ENCODE peak calls at places on chromosomes 2 and 18, in six cellular contexts. A is mesendoderm, G is H9, C is IMR-90, V is mesenchymal stem cell, O is H1. F is an unnamed sample.

GRCh38 chr2:232502901-232503791 is 15.5 kb upstream of the ECEL1 start:
- DNase-seq in C (peak; percentile 45), G (peak; percentile 69), A (peak; percentile 46), O (peak; percentile 84), V (peak; percentile 37), F (peak; percentile 64)

GRCh38 chr2:37788602-37789209 is 117.3 kb upstream of the CDC42EP3 start:
- DNase-seq in A (no peak), V (no peak), O (no peak), G (no peak), C (no peak), F (no peak)

GRCh38 chr2:42959148-42959992 is 167.0 kb upstream of the HAAO start:
- DNase-seq in V (no peak), C (peak; percentile 61), A (no peak), G (no peak), O (no peak), F (no peak)

GRCh38 chr2:72940786-72941185 is 23.5 kb downstream of the EMX1 start:
- DNase-seq in G (no peak), C (peak; percentile 81), V (peak; percentile 36), O (no peak), A (peak; percentile 78), F (no peak)

GRCh38 chr2:228768818-228769217 is 502.3 kb downstream of the PID1 start:
- DNase-seq in C (peak; percentile 64), O (no peak), V (peak; percentile 68), A (no peak), G (no peak), F (no peak)

GRCh38 chr18:69795785-69796184 is 151.9 kb downstream of the CD226 start:
- DNase-seq in A (peak; percentile 15), O (no peak), C (peak; percentile 62), V (peak; percentile 3), G (no peak), F (peak; percentile 12)

GRCh38 chr2:8882094-8882493 is 44.7 kb upstream of the KIDINS220 start:
- DNase-seq in C (peak; percentile 26), V (peak; percentile 17), O (peak; percentile 79), A (peak; percentile 87), G (peak; percentile 83), F (peak; percentile 12)

GRCh38 chr18:78632111-78632541 is 347.5 kb upstream of the SALL3 start:
- DNase-seq in V (no peak), C (peak; percentile 0), O (no peak), G (peak; percentile 36), A (no peak), F (no peak)

GRCh38 chr2:160270571-160271113 is 70.6 kb upstream of the ITGB6 start:
- DNase-seq in C (no peak), A (peak; percentile 78), O (peak; percentile 47), V (no peak), G (peak; percentile 43), F (no peak)

GRCh38 chr2:177983183-177983788 is 89.3 kb downstream of the PDE11A start:
- DNase-seq in C (peak; percentile 71), G (peak; percentile 38), O (no peak), V (peak; percentile 74), A (peak; percentile 69), F (peak; percentile 35)

GRCh38 chr18:13260114-13260926 is 41.8 kb downstream of the LDLRAD4 start:
- DNase-seq in A (no peak), G (no peak), V (no peak), O (no peak), C (no peak), F (no peak)

GRCh38 chr18:37435150-37435872 is 130.3 kb downstream of the CELF4 start:
- DNase-seq in A (no peak), C (no peak), V (no peak), O (no peak), G (no peak), F (no peak)

GRCh38 chr2:174939046-174939445 is 66.1 kb downstream of the CHN1 start:
- DNase-seq in V (peak; percentile 64), G (no peak), C (peak; percentile 79), A (no peak), O (no peak), F (no peak)

GRCh38 chr2:127891806-127892205 is 6.0 kb upstream of the AMMECR1L start:
- DNase-seq in A (peak; percentile 30), C (no peak), G (peak; percentile 34), O (no peak), V (no peak), F (no peak)

GRCh38 chr18:36454848-36455458 is 157.4 kb downstream of the FHOD3 start:
- DNase-seq in C (no peak), V (no peak), O (no peak), A (no peak), G (no peak), F (no peak)

GRCh38 chr2:54728669-54729120 is 5.2 kb downstream of the EML6 start:
- DNase-seq in C (peak; percentile 88), V (peak; percentile 62), G (no peak), A (no peak), O (no peak), F (no peak)

GRCh38 chr18:58538604-58539386 is 90.1 kb downstream of the ALPK2 start:
- DNase-seq in G (no peak), A (peak; percentile 43), V (peak; percentile 26), C (peak; percentile 29), O (no peak), F (no peak)

GRCh38 chr2:153408708-153409107 is 69.9 kb downstream of the RPRM start:
- DNase-seq in A (no peak), O (no peak), G (no peak), V (no peak), C (no peak), F (no peak)

GRCh38 chr2:69581774-69582581 is 61.6 kb downstream of the AAK1 start:
- DNase-seq in C (peak; percentile 58), V (peak; percentile 46), A (peak; percentile 68), G (no peak), O (no peak), F (no peak)

GRCh38 chr2:9318461-9319337 is 104.6 kb downstream of the ITGB1BP1 start:
- DNase-seq in O (no peak), C (no peak), A (no peak), V (no peak), G (no peak), F (no peak)

GRCh38 chr2:105604938-105605337 is 139.8 kb upstream of the NCK2 start:
- DNase-seq in V (no peak), O (no peak), A (no peak), C (no peak), G (no peak), F (no peak)

GRCh38 chr2:88146590-88146989 is 18.7 kb upstream of the FABP1 start:
- DNase-seq in A (no peak), G (no peak), C (no peak), O (no peak), V (no peak), F (no peak)
- H2BK15ac ChIP-seq in A (no peak overlapping the region), G (no peak overlapping the region), C (no peak overlapping the region), O (no peak overlapping the region), V (no peak overlapping the region), F (no peak overlapping the region)

DNA sequence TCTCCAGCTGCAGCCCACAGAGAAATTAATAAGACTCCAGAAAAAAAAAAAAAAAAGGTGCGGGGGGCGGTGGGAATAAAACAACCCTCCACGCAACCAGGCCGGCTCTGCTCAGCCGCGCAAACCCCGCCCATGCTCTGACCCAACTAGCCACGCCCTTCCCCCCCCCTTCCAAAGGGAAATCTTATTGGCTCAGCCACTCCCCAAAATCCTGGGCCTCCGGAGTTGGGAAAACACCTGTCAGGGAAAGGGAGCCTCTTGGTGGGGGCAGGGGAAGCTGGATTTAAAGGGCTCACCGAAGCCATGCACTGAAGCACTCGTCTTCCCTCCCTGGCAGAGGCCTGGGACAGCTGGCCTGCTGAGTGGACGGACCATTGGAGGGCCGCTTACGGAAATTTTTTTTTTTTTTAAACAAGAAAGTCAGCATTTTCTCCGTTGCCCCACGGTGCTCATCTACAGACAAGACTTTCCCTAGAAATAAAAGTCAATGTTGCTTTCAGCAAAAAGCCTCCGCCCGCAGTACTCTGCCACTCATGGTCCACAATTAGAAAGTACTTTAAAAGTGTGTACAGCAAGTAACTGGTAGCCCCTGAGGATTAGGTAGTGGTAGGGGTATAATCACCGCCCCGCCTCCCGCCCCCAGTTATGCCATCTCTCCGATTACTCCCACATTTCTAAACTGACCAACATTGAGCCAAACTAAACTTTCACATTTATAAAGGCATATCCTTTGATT is 711 bp upstream of the ERBB4 start:
- DNase-seq in O (peak; percentile 88), V (no peak), G (peak; percentile 88), A (peak; percentile 66), C (no peak), F (peak; percentile 41)
- H3K9ac ChIP-seq in O (no peak overlapping the region), V (no peak overlapping the region), G (no peak overlapping the region), A (no peak overlapping the region), C (no peak overlapping the region), F (no peak overlapping the region)

GRCh38 chr2:96962567-96963203 is 23.7 kb downstream of the FAM178B start:
- DNase-seq in A (no peak), C (no peak), V (no peak), O (no peak), G (no peak), F (no peak)

GRCh38 chr2:96961551-96961950 is 24.8 kb downstream of the FAM178B start:
- DNase-seq in C (no peak), A (no peak), V (no peak), G (no peak), O (no peak), F (no peak)

GRCh38 chr2:96960956-96961350 is 25.4 kb downstream of the FAM178B start:
- DNase-seq in G (no peak), V (no peak), C (no peak), A (no peak), O (no peak), F (no peak)

GRCh38 chr2:96959406-96960110 is 26.8 kb downstream of the FAM178B start:
- DNase-seq in A (no peak), G (no peak), C (no peak), O (no peak), V (no peak), F (no peak)

GRCh38 chr2:96960271-96960955 is 26.0 kb downstream of the FAM178B start:
- DNase-seq in G (peak; percentile 91), C (peak; percentile 79), V (peak; percentile 81), O (peak; percentile 97), A (peak; percentile 89), F (peak; percentile 84)
- H2BK15ac ChIP-seq in G (no peak overlapping the region), C (no peak overlapping the region), V (no peak overlapping the region), O (peak overlapping the region; percentile 99), A (no peak overlapping the region), F (peak overlapping the region; percentile 94)

GRCh38 chr2:129758461-129759185 is 220.8 kb upstream of the RAB6C start:
- DNase-seq in V (no peak), G (peak; percentile 33), O (no peak), A (peak; percentile 27), C (no peak), F (no peak)

GRCh38 chr2:129759186-129760010 is 220.1 kb upstream of the RAB6C start:
- DNase-seq in C (no peak), G (no peak), O (no peak), V (no peak), A (no peak), F (no peak)

GRCh38 chr2:129757366-129757914 is 222.0 kb upstream of the RAB6C start:
- DNase-seq in G (peak; percentile 19), A (no peak), V (no peak), O (no peak), C (no peak), F (no peak)

GRCh38 chr2:129756276-129756675 is 223.2 kb upstream of the RAB6C start:
- DNase-seq in O (no peak), C (no peak), A (no peak), G (no peak), V (no peak), F (no peak)

DNA sequence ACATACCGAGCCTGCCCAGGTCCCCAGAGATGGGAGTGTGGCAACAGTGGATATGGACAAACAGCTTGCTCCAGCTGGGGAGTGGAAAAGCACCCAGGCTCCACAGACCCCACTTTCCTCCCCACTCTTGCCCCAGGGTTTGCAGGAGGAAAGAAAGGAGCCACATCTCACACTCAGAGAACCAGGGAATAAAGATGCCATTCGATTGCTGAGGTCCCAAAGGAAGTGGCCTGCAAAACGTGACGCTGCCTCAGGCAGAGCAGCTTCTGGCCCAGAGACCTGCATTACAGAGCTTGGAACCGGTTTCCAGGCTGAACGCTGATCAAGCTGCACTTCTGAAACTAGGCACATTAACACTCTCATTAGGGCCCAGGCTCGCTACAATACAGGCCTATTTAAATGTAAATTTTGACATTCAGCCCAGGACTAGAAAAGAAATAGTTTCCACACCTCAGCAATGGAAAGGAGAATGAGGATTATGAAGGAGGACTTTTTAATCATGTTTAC is 221.5 kb upstream of the RAB6C start:
- DNase-seq in A (peak; percentile 77), G (peak; percentile 78), O (no peak), C (no peak), V (no peak), F (no peak)
- H3K9ac ChIP-seq in A (no peak overlapping the region), G (no peak overlapping the region), O (no peak overlapping the region), C (no peak overlapping the region), V (peak overlapping the region; percentile 81), F (no peak overlapping the region)